ENCODE peak calls at places on chromosomes 12 and 14, in four cellular contexts. L, Y, Q and U are unnamed samples.

GRCh38 chr14:68571073-68571703 is 221.7 kb downstream of the ZFP36L1 start:
- DNase-seq in L (no peak), Y (no peak), Q (no peak), U (no peak)

GRCh38 chr12:45234134-45234865 is 18.4 kb downstream of the ANO6 start:
- DNase-seq in L (no peak), Y (no peak), Q (peak; percentile 93), U (peak; percentile 68)

GRCh38 chr14:68628605-68629310 is 164.1 kb downstream of the ZFP36L1 start:
- DNase-seq in L (peak; percentile 62), Y (peak; percentile 45), Q (no peak), U (no peak)

GRCh38 chr12:108457006-108457733 is 57.9 kb upstream of the FICD start:
- DNase-seq in L (no peak), Y (peak; percentile 18), Q (peak; percentile 34), U (no peak)

GRCh38 chr12:56687225-56688128 is 607 bp downstream of the PTGES3 start:
- DNase-seq in L (peak; percentile 81), Y (peak; percentile 69), Q (no peak), U (peak; percentile 71)

GRCh38 chr12:93078092-93078491 is 149.0 kb upstream of the EEA1 start:
- DNase-seq in L (no peak), Y (no peak), Q (no peak), U (no peak)

GRCh38 chr12:52130695-52131094 is 51.2 kb downstream of the SMIM41 start:
- DNase-seq in L (no peak), Y (no peak), Q (no peak), U (no peak)

GRCh38 chr14:103315368-103315911 is 18.6 kb upstream of the EIF5 start:
- DNase-seq in L (peak; percentile 54), Y (no peak), Q (no peak), U (peak; percentile 72)

GRCh38 chr12:110537605-110538409 is 35.7 kb downstream of the RAD9B start:
- DNase-seq in L (peak; percentile 82), Y (no peak), Q (no peak), U (no peak)

GRCh38 chr14:78674820-78675219 is 504.6 kb downstream of the NRXN3 start:
- DNase-seq in L (no peak), Y (no peak), Q (no peak), U (no peak)

GRCh38 chr14:88554458-88555286 is at the start of gene PTPN21:
- DNase-seq in L (peak; percentile 75), Y (no peak), Q (no peak), U (peak; percentile 77)

GRCh38 chr14:97719931-97720330 is 922.7 kb downstream of the VRK1 start:
- DNase-seq in L (no peak), Y (peak; percentile 66), Q (no peak), U (no peak)

GRCh38 chr12:53495903-53496751 is 3.1 kb downstream of the MAP3K12 start:
- DNase-seq in L (no peak), Y (no peak), Q (peak; percentile 58), U (peak; percentile 83)

GRCh38 chr14:99603471-99603933 is 505 bp downstream of the CCDC85C start:
- DNase-seq in L (no peak), Y (peak; percentile 52), Q (no peak), U (no peak)

GRCh38 chr14:34137001-34137400 is 186.1 kb upstream of the EGLN3 start:
- DNase-seq in L (no peak), Y (no peak), Q (no peak), U (no peak)

GRCh38 chr14:99688210-99688581 is 4.1 kb downstream of the CYP46A1 start:
- DNase-seq in L (no peak), Y (no peak), Q (no peak), U (peak; percentile 34)

GRCh38 chr14:68306934-68307758 is 485.7 kb downstream of the ZFP36L1 start:
- DNase-seq in L (no peak), Y (no peak), Q (no peak), U (no peak)

GRCh38 chr12:50088577-50089335 is 3.6 kb downstream of the SMARCD1 start:
- DNase-seq in L (peak; percentile 63), Y (peak; percentile 51), Q (no peak), U (no peak)

GRCh38 chr12:116133149-116133548 is 144.3 kb downstream of the MED13L start:
- DNase-seq in L (no peak), Y (no peak), Q (no peak), U (no peak)

GRCh38 chr14:53265025-53265424 is 111.9 kb upstream of the DDHD1 start:
- DNase-seq in L (no peak), Y (no peak), Q (no peak), U (no peak)

GRCh38 chr12:108803428-108804105 is 53.8 kb downstream of the SSH1 start:
- DNase-seq in L (peak; percentile 78), Y (peak; percentile 67), Q (peak; percentile 84), U (peak; percentile 94)

GRCh38 chr12:2844786-2845185 is 10.0 kb upstream of the NRIP2 start:
- DNase-seq in L (no peak), Y (no peak), Q (no peak), U (no peak)

GRCh38 chr12:49478949-49479664 is 59.7 kb upstream of the KCNH3 start:
- DNase-seq in L (no peak), Y (no peak), Q (no peak), U (no peak)

GRCh38 chr12:22121224-22121623 is 75.2 kb downstream of the CMAS start:
- DNase-seq in L (no peak), Y (peak; percentile 15), Q (no peak), U (no peak)

GRCh38 chr14:99055816-99056215 is 216.2 kb downstream of the BCL11B start:
- DNase-seq in L (no peak), Y (peak; percentile 20), Q (no peak), U (no peak)

GRCh38 chr12:123119808-123120207 is 31.1 kb downstream of the PITPNM2 start:
- DNase-seq in L (no peak), Y (no peak), Q (no peak), U (no peak)

GRCh38 chr12:125203145-125203765 is 138.0 kb downstream of the AACS start:
- DNase-seq in L (no peak), Y (no peak), Q (no peak), U (no peak)

GRCh38 chr12:114701553-114701952 is 17.6 kb upstream of the TBX3 start:
- DNase-seq in L (no peak), Y (no peak), Q (no peak), U (no peak)

GRCh38 chr12:52604859-52605258 is 3.6 kb upstream of the KRT72 start:
- DNase-seq in L (no peak), Y (no peak), Q (no peak), U (peak; percentile 44)

GRCh38 chr14:101632520-101632919 is 71.2 kb downstream of the DIO3 start:
- DNase-seq in L (no peak), Y (no peak), Q (no peak), U (no peak)

GRCh38 chr12:79326663-79327062 is 364.1 kb downstream of the PAWR start:
- DNase-seq in L (no peak), Y (no peak), Q (no peak), U (no peak)

GRCh38 chr14:98954347-98955000 is 317.5 kb downstream of the BCL11B start:
- DNase-seq in L (no peak), Y (no peak), Q (no peak), U (peak; percentile 54)